ENCODE peak calls at places on chromosomes 6 and 20, in six cellular contexts. V, E, G, M, F and R are unnamed samples.

GRCh38 chr6:139841794-139842215 is 467.4 kb upstream of the CITED2 start:
- DNase-seq in F (no peak), V (no peak), M (no peak), E (no peak), G (no peak), R (no peak)

GRCh38 chr6:163709693-163710092 is 295.2 kb downstream of the QKI start:
- DNase-seq in M (no peak), V (no peak), G (no peak), F (no peak), E (no peak), R (no peak)

GRCh38 chr6:56536536-56536935 is 106.2 kb downstream of the DST start:
- DNase-seq in M (no peak), V (no peak), E (no peak), F (no peak), G (no peak), R (no peak)

GRCh38 chr6:130376921-130377320 is 11.1 kb downstream of the TMEM200A start:
- DNase-seq in M (no peak), F (no peak), V (peak), G (no peak), E (peak), R (no peak)

GRCh38 chr6:89977808-89978748 is 83.8 kb downstream of the GJA10 start:
- DNase-seq in F (no peak), E (peak), G (no peak), V (peak), M (peak), R (no peak)

GRCh38 chr6:134853111-134854055 is 96.5 kb downstream of the ALDH8A1 start:
- DNase-seq in M (no peak), G (no peak), F (no peak), E (peak), V (peak), R (no peak)

GRCh38 chr20:57625181-57625958 is 5.1 kb upstream of the ZBP1 start:
- DNase-seq in E (no peak), M (no peak), V (no peak), F (no peak), G (no peak), R (no peak)

GRCh38 chr6:5665173-5665572 is 341.6 kb downstream of the NRN1 start:
- DNase-seq in E (no peak), F (no peak), V (no peak), M (no peak), G (no peak), R (no peak)

GRCh38 chr6:39370021-39370420 is 47.5 kb upstream of the KCNK16 start:
- DNase-seq in F (no peak), G (no peak), M (peak), E (no peak), V (no peak), R (no peak)

GRCh38 chr20:21301940-21302644 is 1.0 kb upstream of the XRN2 start:
- DNase-seq in E (no peak), G (no peak), V (no peak), M (no peak), F (no peak), R (no peak)

GRCh38 chr6:52155791-52156576 is 30.2 kb upstream of the IL17A start:
- DNase-seq in F (no peak), M (no peak), E (no peak), G (no peak), V (no peak), R (no peak)

GRCh38 chr20:39775110-39775509 is 813.0 kb downstream of the DHX35 start:
- DNase-seq in F (peak), V (peak), M (no peak), G (no peak), E (peak), R (no peak)

GRCh38 chr6:131062245-131063027 is 609 bp downstream of the EPB41L2 start:
- DNase-seq in G (peak), E (no peak), F (no peak), V (peak), M (peak), R (no peak)

GRCh38 chr6:18165746-18166145 is 10.5 kb downstream of the KDM1B start:
- DNase-seq in F (no peak), E (no peak), G (no peak), M (no peak), V (no peak), R (no peak)

GRCh38 chr6:28791002-28791383 is 132.8 kb downstream of the TRIM27 start:
- DNase-seq in F (no peak), E (no peak), G (no peak), M (no peak), V (no peak), R (no peak)

GRCh38 chr6:36368921-36369880 is 18.3 kb downstream of the ETV7 start:
- DNase-seq in G (no peak), V (peak), F (no peak), E (peak), M (peak), R (no peak)

DNA sequence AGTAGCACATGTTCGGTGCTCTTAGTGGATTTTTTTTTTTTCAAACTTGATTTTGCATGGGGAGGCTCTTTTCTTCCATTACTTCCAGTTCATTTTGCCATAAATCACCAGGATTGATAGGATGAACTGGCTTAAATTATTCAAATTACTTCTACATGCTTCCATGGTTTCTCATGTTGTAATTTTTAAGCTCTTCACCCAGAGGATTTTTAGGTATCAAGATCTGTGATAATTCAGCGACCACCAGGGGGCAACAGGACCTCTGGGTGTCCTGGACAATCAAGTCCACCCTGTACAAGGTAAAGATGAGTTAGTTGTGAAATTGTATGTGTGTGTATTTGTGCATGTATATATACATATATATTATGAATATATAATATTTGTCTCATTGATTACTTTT is 4.2 kb upstream of the EPHA7 start:
- DNase-seq in G (peak), V (peak), E (peak), F (no peak), M (peak), R (peak)
- TF ChIP-seq CTCF in G (peak), V (peak), E (peak), F (peak), M (peak), R (peak)

GRCh38 chr20:49279677-49280462 is 2.0 kb upstream of the ZNFX1 start:
- DNase-seq in F (no peak), M (no peak), V (no peak), G (no peak), E (no peak), R (no peak)

GRCh38 chr20:49277786-49278035 is 146 bp downstream of the ZNFX1 start:
- DNase-seq in F (no peak), E (no peak), V (no peak), M (no peak), G (no peak), R (no peak)

GRCh38 chr20:49276895-49277785 is 717 bp downstream of the ZNFX1 start:
- DNase-seq in V (no peak), M (no peak), F (peak), G (peak), E (no peak), R (no peak)

GRCh38 chr20:49278817-49279676 is 1.2 kb upstream of the ZNFX1 start:
- DNase-seq in E (no peak), G (peak), M (no peak), F (no peak), V (peak), R (no peak)

DNA sequence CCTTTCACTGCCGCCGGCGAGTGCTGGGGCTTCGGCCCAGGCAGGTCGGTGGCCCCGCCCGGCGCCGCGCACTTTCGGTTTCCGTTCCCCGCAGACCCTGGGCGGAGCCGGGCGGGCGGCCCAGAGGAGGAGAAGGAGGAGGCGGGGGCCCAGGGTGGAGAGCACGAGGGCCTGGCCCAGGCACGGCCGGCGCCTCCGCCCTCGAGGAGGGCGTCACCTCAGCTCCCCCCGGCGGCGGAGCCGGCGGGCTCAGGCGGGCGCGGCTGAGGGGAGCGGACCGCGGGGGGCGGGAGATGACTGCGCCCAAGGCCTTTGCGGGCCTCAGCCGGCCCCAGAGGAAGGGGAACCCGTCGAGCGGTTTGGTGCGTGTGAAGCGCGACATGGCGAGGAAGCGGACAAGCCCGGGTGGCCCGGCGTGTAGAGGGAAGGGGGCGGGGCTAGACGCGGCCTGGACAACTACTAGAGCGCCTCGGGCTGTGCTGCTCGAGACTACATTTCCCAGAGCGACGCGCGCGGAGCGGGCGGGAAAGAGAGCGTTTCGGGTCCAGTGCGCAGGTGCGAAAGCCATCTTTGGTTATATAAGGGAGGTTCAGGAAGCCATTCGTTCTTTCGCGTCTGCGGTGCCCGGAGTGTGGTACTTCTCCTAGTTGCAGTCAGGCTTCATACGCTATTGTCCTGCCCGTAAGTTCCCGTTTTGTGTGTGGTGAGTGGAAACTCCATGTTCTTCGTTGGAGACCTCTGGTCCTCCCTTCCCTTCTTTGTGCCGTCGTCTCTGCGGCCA is at the start of gene ZNFX1:
- DNase-seq in G (peak), V (peak), M (peak), F (peak), E (peak), R (peak)
- TF ChIP-seq CTCF in G (peak), V (no peak), M (no peak), F (no peak), E (no peak), R (no peak)

DNA sequence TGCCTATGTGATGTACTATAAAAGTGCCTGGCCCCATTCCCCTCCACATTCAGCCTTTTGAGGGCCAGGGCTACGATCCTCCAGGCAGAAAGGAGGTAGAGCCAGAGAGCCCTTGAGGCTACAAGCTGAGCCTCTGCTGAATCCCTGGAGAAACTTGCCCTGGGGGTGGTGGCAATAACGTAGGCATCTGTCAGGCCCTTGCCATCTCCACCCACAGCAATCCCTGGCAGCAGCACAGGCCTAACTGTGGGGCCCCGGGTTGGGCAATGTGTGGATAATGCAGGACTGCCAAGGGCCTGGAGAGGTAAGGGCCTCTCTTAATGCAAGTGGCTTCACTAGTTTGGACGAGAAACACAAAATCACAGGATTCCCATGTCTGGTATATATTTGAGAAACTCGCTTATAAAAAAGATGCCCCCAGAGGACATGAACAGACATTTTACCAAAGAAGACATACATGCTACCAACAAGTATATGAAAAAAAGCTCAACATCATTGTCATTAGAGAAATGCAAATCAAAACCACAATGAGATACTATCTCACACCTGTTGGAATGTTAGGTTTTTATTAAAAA is 99.0 kb downstream of the QRSL1 start:
- DNase-seq in V (no peak), E (no peak), M (no peak), F (no peak), G (no peak), R (no peak)
- TF ChIP-seq CTCF in V (no peak), E (no peak), M (no peak), F (no peak), G (no peak), R (no peak)

GRCh38 chr6:154529957-154530356 is 19.5 kb upstream of the CNKSR3 start:
- DNase-seq in E (no peak), G (no peak), M (no peak), V (no peak), F (no peak), R (no peak)
- TF ChIP-seq CTCF in E (no peak), G (no peak), M (no peak), V (no peak), F (no peak), R (no peak)

GRCh38 chr6:12150812-12151432 is 138.8 kb downstream of the HIVEP1 start:
- DNase-seq in F (no peak), G (peak), V (no peak), E (peak), M (peak), R (no peak)
- TF ChIP-seq CTCF in F (no peak), G (peak), V (peak), E (peak), M (peak), R (peak)

GRCh38 chr6:75393806-75394205 is 99.8 kb downstream of the FILIP1 start:
- DNase-seq in G (no peak), V (no peak), F (no peak), E (no peak), M (no peak), R (no peak)
- TF ChIP-seq CTCF in G (no peak), V (no peak), F (no peak), E (no peak), M (no peak), R (no peak)

DNA sequence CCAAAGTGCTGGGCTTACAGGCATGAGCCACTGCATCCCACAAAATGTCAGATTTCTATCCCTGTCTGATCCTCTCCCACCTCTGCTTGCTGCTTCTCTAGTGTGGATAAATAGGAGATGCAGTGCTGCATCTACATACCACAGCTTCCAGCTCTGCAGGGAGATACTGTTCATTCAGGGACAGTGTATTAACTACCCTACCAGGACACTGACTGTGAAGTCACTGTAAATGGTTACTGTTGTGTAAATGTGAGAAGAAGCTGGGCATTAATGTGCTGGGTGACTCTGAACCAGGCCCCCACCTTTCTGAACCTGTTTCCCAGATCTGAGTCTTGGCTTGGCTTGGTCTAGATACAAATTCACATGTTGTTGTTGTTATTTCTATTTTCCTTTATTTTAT is 488.6 kb upstream of the SULF2 start:
- DNase-seq in M (no peak), E (no peak), G (no peak), F (no peak), V (no peak), R (no peak)
- TF ChIP-seq CTCF in M (no peak), E (no peak), G (no peak), F (no peak), V (no peak), R (no peak)

GRCh38 chr6:32194825-32195651 is 2.6 kb upstream of the GPSM3 start:
- DNase-seq in E (peak), F (no peak), M (peak), V (peak), G (peak), R (no peak)
- TF ChIP-seq CTCF in E (peak), F (no peak), M (peak), V (peak), G (peak), R (peak)